ENCODE peak calls at places on chromosomes 2 and 18, in seven cellular contexts. One of them, this sample, is unnamed.

GRCh38 chr2:15307526-15307925 is 253.6 kb downstream of the NBAS start:
- DNase-seq in AG09309: no peak
- DNase-seq in CD8-positive, alpha-beta T cell: no peak
- DNase-seq in A549: no peak
- DNase-seq in uterus: no peak
- DNase-seq in ovary: no peak
- DNase-seq in breast epithelium: no peak
- DNase-seq in this sample: peak; percentile 22

GRCh38 chr2:232473467-232473890 is 14.2 kb downstream of the ECEL1 start:
- DNase-seq in AG09309: no peak
- DNase-seq in CD8-positive, alpha-beta T cell: no peak
- DNase-seq in A549: no peak
- DNase-seq in uterus: no peak
- DNase-seq in ovary: no peak
- DNase-seq in breast epithelium: no peak
- DNase-seq in this sample: peak; percentile 42

GRCh38 chr2:85017436-85018048 is 46.6 kb downstream of the KCMF1 start:
- DNase-seq in AG09309: no peak
- DNase-seq in CD8-positive, alpha-beta T cell: no peak
- DNase-seq in A549: no peak
- DNase-seq in uterus: no peak
- DNase-seq in ovary: no peak
- DNase-seq in breast epithelium: no peak
- DNase-seq in this sample: no peak

GRCh38 chr2:150618215-150618905 is 130.9 kb upstream of the RND3 start:
- DNase-seq in AG09309: no peak
- DNase-seq in CD8-positive, alpha-beta T cell: no peak
- DNase-seq in A549: no peak
- DNase-seq in uterus: no peak
- DNase-seq in ovary: no peak
- DNase-seq in breast epithelium: no peak
- DNase-seq in this sample: peak; percentile 72

GRCh38 chr2:15096873-15097272 is 464.3 kb downstream of the NBAS start:
- DNase-seq in AG09309: no peak
- DNase-seq in CD8-positive, alpha-beta T cell: no peak
- DNase-seq in A549: no peak
- DNase-seq in uterus: no peak
- DNase-seq in ovary: no peak
- DNase-seq in breast epithelium: no peak
- DNase-seq in this sample: no peak

GRCh38 chr2:128196026-128196822 is 105.2 kb downstream of the UGGT1 start:
- DNase-seq in AG09309: no peak
- DNase-seq in CD8-positive, alpha-beta T cell: no peak
- DNase-seq in A549: no peak
- DNase-seq in uterus: no peak
- DNase-seq in ovary: no peak
- DNase-seq in breast epithelium: no peak
- DNase-seq in this sample: no peak

GRCh38 chr2:29290293-29291052 is 175.3 kb downstream of the CLIP4 start:
- DNase-seq in AG09309: no peak
- DNase-seq in CD8-positive, alpha-beta T cell: no peak
- DNase-seq in A549: no peak
- DNase-seq in uterus: no peak
- DNase-seq in ovary: no peak
- DNase-seq in breast epithelium: no peak
- DNase-seq in this sample: no peak

GRCh38 chr2:170715062-170715931 is at the start of gene SP5:
- DNase-seq in AG09309: no peak
- DNase-seq in CD8-positive, alpha-beta T cell: peak; percentile 32
- DNase-seq in A549: peak; percentile 35
- DNase-seq in uterus: peak; percentile 69
- DNase-seq in ovary: peak; percentile 68
- DNase-seq in breast epithelium: peak; percentile 52
- DNase-seq in this sample: peak; percentile 48

GRCh38 chr2:37324786-37325624 is at the start of gene PRKD3:
- DNase-seq in AG09309: no peak
- DNase-seq in CD8-positive, alpha-beta T cell: peak; percentile 58
- DNase-seq in A549: peak; percentile 55
- DNase-seq in uterus: peak; percentile 60
- DNase-seq in ovary: no peak
- DNase-seq in breast epithelium: no peak
- DNase-seq in this sample: peak; percentile 46

GRCh38 chr2:38835015-38835601 is 40.6 kb downstream of the DHX57 start:
- DNase-seq in AG09309: no peak
- DNase-seq in CD8-positive, alpha-beta T cell: no peak
- DNase-seq in A549: no peak
- DNase-seq in uterus: no peak
- DNase-seq in ovary: no peak
- DNase-seq in breast epithelium: no peak
- DNase-seq in this sample: peak; percentile 36

GRCh38 chr2:25885933-25886332 is 7.6 kb upstream of the ASXL2 start:
- DNase-seq in AG09309: peak; percentile 27
- DNase-seq in CD8-positive, alpha-beta T cell: no peak
- DNase-seq in A549: peak; percentile 75
- DNase-seq in uterus: no peak
- DNase-seq in ovary: no peak
- DNase-seq in breast epithelium: no peak
- DNase-seq in this sample: peak; percentile 84

GRCh38 chr2:240213476-240214391 is 73.3 kb upstream of the OTOS start:
- DNase-seq in AG09309: no peak
- DNase-seq in CD8-positive, alpha-beta T cell: no peak
- DNase-seq in A549: no peak
- DNase-seq in uterus: peak; percentile 6
- DNase-seq in ovary: peak; percentile 23
- DNase-seq in breast epithelium: peak; percentile 45
- DNase-seq in this sample: no peak

GRCh38 chr2:18378020-18378653 is 182.3 kb downstream of the RDH14 start:
- DNase-seq in AG09309: no peak
- DNase-seq in CD8-positive, alpha-beta T cell: peak; percentile 23
- DNase-seq in A549: peak; percentile 54
- DNase-seq in uterus: no peak
- DNase-seq in ovary: no peak
- DNase-seq in breast epithelium: no peak
- DNase-seq in this sample: peak; percentile 47

GRCh38 chr2:216914491-216914890 is 54.6 kb upstream of the TNP1 start:
- DNase-seq in AG09309: no peak
- DNase-seq in CD8-positive, alpha-beta T cell: no peak
- DNase-seq in A549: no peak
- DNase-seq in uterus: no peak
- DNase-seq in ovary: no peak
- DNase-seq in breast epithelium: no peak
- DNase-seq in this sample: no peak

GRCh38 chr2:6922201-6922656 is 5.0 kb downstream of the RNF144A start:
- DNase-seq in AG09309: no peak
- DNase-seq in CD8-positive, alpha-beta T cell: no peak
- DNase-seq in A549: no peak
- DNase-seq in uterus: no peak
- DNase-seq in ovary: no peak
- DNase-seq in breast epithelium: no peak
- DNase-seq in this sample: peak; percentile 17

GRCh38 chr2:159738509-159739390 is 26.4 kb downstream of the MARCHF7 start:
- DNase-seq in AG09309: no peak
- DNase-seq in CD8-positive, alpha-beta T cell: no peak
- DNase-seq in A549: no peak
- DNase-seq in uterus: no peak
- DNase-seq in ovary: no peak
- DNase-seq in breast epithelium: no peak
- DNase-seq in this sample: no peak

GRCh38 chr2:18721038-18721922 is 131.9 kb upstream of the NT5C1B start:
- DNase-seq in AG09309: no peak
- DNase-seq in CD8-positive, alpha-beta T cell: no peak
- DNase-seq in A549: no peak
- DNase-seq in uterus: no peak
- DNase-seq in ovary: no peak
- DNase-seq in breast epithelium: no peak
- DNase-seq in this sample: no peak

GRCh38 chr2:230443540-230443939 is 27.5 kb downstream of the SP100 start:
- DNase-seq in AG09309: no peak
- DNase-seq in CD8-positive, alpha-beta T cell: no peak
- DNase-seq in A549: no peak
- DNase-seq in uterus: no peak
- DNase-seq in ovary: no peak
- DNase-seq in breast epithelium: no peak
- DNase-seq in this sample: peak; percentile 25

GRCh38 chr2:217976301-217976700 is 26.5 kb downstream of the TNS1 start:
- DNase-seq in AG09309: no peak
- DNase-seq in CD8-positive, alpha-beta T cell: no peak
- DNase-seq in A549: no peak
- DNase-seq in uterus: no peak
- DNase-seq in ovary: peak; percentile 28
- DNase-seq in breast epithelium: no peak
- DNase-seq in this sample: no peak

GRCh38 chr2:104432972-104433371 is 420.9 kb upstream of the POU3F3 start:
- DNase-seq in AG09309: no peak
- DNase-seq in CD8-positive, alpha-beta T cell: no peak
- DNase-seq in A549: no peak
- DNase-seq in uterus: no peak
- DNase-seq in ovary: no peak
- DNase-seq in breast epithelium: no peak
- DNase-seq in this sample: no peak

GRCh38 chr18:34709631-34710429 is at the start of gene DTNA:
- DNase-seq in AG09309: peak; percentile 92
- DNase-seq in CD8-positive, alpha-beta T cell: no peak
- DNase-seq in A549: no peak
- DNase-seq in uterus: no peak
- DNase-seq in ovary: no peak
- DNase-seq in breast epithelium: no peak
- DNase-seq in this sample: peak; percentile 85

GRCh38 chr2:178484245-178485041 is 4.2 kb downstream of the PLEKHA3 start:
- DNase-seq in AG09309: no peak
- DNase-seq in CD8-positive, alpha-beta T cell: no peak
- DNase-seq in A549: no peak
- DNase-seq in uterus: peak; percentile 20
- DNase-seq in ovary: no peak
- DNase-seq in breast epithelium: no peak
- DNase-seq in this sample: peak; percentile 37

GRCh38 chr18:22977847-22978701 is 44.9 kb downstream of the RBBP8 start:
- DNase-seq in AG09309: peak; percentile 48
- DNase-seq in CD8-positive, alpha-beta T cell: no peak
- DNase-seq in A549: peak; percentile 29
- DNase-seq in uterus: no peak
- DNase-seq in ovary: no peak
- DNase-seq in breast epithelium: no peak
- DNase-seq in this sample: peak; percentile 88
- H3K4me3 ChIP-seq in AG09309: no peak overlapping the region
- H3K4me3 ChIP-seq in CD8-positive, alpha-beta T cell: no peak overlapping the region
- H3K4me3 ChIP-seq in A549: no peak overlapping the region
- H3K4me3 ChIP-seq in uterus: no peak overlapping the region
- H3K4me3 ChIP-seq in ovary: no peak overlapping the region
- H3K4me3 ChIP-seq in breast epithelium: no peak overlapping the region
- H3K4me3 ChIP-seq in this sample: peak overlapping the region; percentile 7

GRCh38 chr2:2291500-2292260 is 39.4 kb downstream of the MYT1L start:
- DNase-seq in AG09309: no peak
- DNase-seq in CD8-positive, alpha-beta T cell: no peak
- DNase-seq in A549: peak; percentile 9
- DNase-seq in uterus: no peak
- DNase-seq in ovary: no peak
- DNase-seq in breast epithelium: no peak
- DNase-seq in this sample: no peak
- TF ChIP-seq CTCF in AG09309: peak; percentile 28
- TF ChIP-seq CTCF in CD8-positive, alpha-beta T cell: no peak
- TF ChIP-seq CTCF in A549: no peak
- TF ChIP-seq CTCF in uterus: no peak
- TF ChIP-seq CTCF in ovary: no peak
- TF ChIP-seq CTCF in breast epithelium: peak; percentile 35
- TF ChIP-seq CTCF in this sample: no peak

GRCh38 chr2:219632758-219633101 is 5.3 kb downstream of the SLC4A3 start:
- DNase-seq in AG09309: no peak
- DNase-seq in CD8-positive, alpha-beta T cell: no peak
- DNase-seq in A549: no peak
- DNase-seq in uterus: no peak
- DNase-seq in ovary: no peak
- DNase-seq in breast epithelium: no peak
- DNase-seq in this sample: no peak
- H3K4me3 ChIP-seq in AG09309: no peak overlapping the region
- H3K4me3 ChIP-seq in CD8-positive, alpha-beta T cell: no peak overlapping the region
- H3K4me3 ChIP-seq in A549: no peak overlapping the region
- H3K4me3 ChIP-seq in uterus: no peak overlapping the region
- H3K4me3 ChIP-seq in ovary: no peak overlapping the region
- H3K4me3 ChIP-seq in breast epithelium: no peak overlapping the region
- H3K4me3 ChIP-seq in this sample: no peak overlapping the region

GRCh38 chr2:138492160-138492559 is 9.4 kb upstream of the SPOPL start:
- DNase-seq in AG09309: no peak
- DNase-seq in CD8-positive, alpha-beta T cell: no peak
- DNase-seq in A549: no peak
- DNase-seq in uterus: no peak
- DNase-seq in ovary: no peak
- DNase-seq in breast epithelium: no peak
- DNase-seq in this sample: no peak

GRCh38 chr2:138491495-138491862 is 10.1 kb upstream of the SPOPL start:
- DNase-seq in AG09309: no peak
- DNase-seq in CD8-positive, alpha-beta T cell: no peak
- DNase-seq in A549: no peak
- DNase-seq in uterus: no peak
- DNase-seq in ovary: no peak
- DNase-seq in breast epithelium: no peak
- DNase-seq in this sample: no peak

GRCh38 chr2:138485019-138485418 is 16.6 kb upstream of the SPOPL start:
- DNase-seq in AG09309: no peak
- DNase-seq in CD8-positive, alpha-beta T cell: no peak
- DNase-seq in A549: no peak
- DNase-seq in uterus: no peak
- DNase-seq in ovary: no peak
- DNase-seq in breast epithelium: no peak
- DNase-seq in this sample: peak; percentile 71

GRCh38 chr2:138490673-138491494 is 10.7 kb upstream of the SPOPL start:
- DNase-seq in AG09309: no peak
- DNase-seq in CD8-positive, alpha-beta T cell: no peak
- DNase-seq in A549: no peak
- DNase-seq in uterus: no peak
- DNase-seq in ovary: no peak
- DNase-seq in breast epithelium: no peak
- DNase-seq in this sample: peak; percentile 62

DNA sequence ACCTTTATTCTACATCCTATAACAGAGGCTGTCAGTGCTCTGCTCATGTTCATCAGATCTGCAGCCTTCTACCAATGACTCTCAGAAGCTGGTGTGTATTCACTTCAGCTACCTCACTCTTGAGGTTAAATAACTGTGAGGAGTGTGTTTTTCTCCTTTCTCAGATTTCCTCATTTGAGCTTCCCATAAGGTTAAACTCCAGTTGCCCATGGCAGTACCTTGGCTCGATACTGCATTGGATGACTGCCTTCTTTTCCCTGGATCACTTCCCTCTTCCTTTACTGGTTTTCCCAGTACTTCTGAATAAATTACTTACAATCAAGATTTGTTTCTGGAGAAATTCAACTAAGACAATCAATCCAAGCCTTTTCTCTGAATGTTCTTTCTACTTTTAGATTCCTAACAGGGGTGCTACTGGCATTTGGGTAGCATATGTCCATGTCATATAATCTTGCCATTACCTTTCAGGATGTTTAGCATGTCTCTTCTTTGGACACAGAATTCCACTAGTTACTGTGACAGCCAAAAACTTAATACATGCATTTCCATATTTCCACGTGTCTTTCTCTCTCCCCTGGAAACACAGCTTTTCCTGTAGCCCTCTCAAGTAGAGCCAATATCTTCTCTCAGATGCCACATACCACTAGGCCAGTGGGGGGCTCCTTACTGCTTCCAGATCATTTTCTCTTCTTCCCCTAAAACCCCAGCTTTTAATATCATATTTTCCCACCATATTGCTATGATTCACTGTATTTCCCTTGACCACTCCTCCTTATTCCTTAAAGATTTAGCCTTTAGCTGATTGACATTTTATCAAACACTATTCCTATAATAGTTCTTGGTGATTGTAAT is 15.0 kb upstream of the SPOPL start:
- DNase-seq in AG09309: no peak
- DNase-seq in CD8-positive, alpha-beta T cell: no peak
- DNase-seq in A549: no peak
- DNase-seq in uterus: no peak
- DNase-seq in ovary: no peak
- DNase-seq in breast epithelium: no peak
- DNase-seq in this sample: no peak
- TF ChIP-seq CTCF in AG09309: no peak
- TF ChIP-seq CTCF in CD8-positive, alpha-beta T cell: no peak
- TF ChIP-seq CTCF in A549: no peak
- TF ChIP-seq CTCF in uterus: no peak
- TF ChIP-seq CTCF in ovary: no peak
- TF ChIP-seq CTCF in breast epithelium: no peak
- TF ChIP-seq CTCF in this sample: no peak